ENCODE peak calls at places on chromosome 14, in eight cellular contexts. I, V, H, P, Y, N, T and W are unnamed samples.

GRCh38 chr14:61609143-61609851 is 86.0 kb upstream of the HIF1A start:
- DNase-seq in H (no peak), T (no peak), V (no peak), Y (no peak), N (no peak), I (peak), P (peak), W (no peak)

GRCh38 chr14:102138935-102139247 is 806 bp upstream of the WDR20 start:
- DNase-seq in N (no peak), I (no peak), H (no peak), Y (no peak), V (no peak), P (no peak), T (no peak), W (no peak)

GRCh38 chr14:74934476-74935339 is 11.6 kb upstream of the RPS6KL1 start:
- DNase-seq in T (no peak), N (no peak), I (no peak), Y (no peak), V (no peak), P (no peak), H (no peak), W (no peak)

GRCh38 chr14:90275820-90276219 is 19.5 kb downstream of the PSMC1 start:
- DNase-seq in H (no peak), T (no peak), P (peak), N (peak), I (peak), V (no peak), Y (peak), W (peak)

GRCh38 chr14:106218189-106218588 is 691.8 kb downstream of the TMEM121 start:
- DNase-seq in T (no peak), P (no peak), N (no peak), V (no peak), Y (no peak), I (no peak), H (no peak), W (no peak)

GRCh38 chr14:37142835-37143499 is 29.4 kb downstream of the SLC25A21 start:
- DNase-seq in P (peak), I (peak), H (no peak), V (no peak), Y (no peak), N (no peak), T (peak), W (no peak)

GRCh38 chr14:91947196-91948184 is at the start of gene FBLN5:
- DNase-seq in I (peak), P (peak), T (peak), N (peak), V (peak), Y (peak), H (no peak), W (peak)

GRCh38 chr14:35347323-35348043 is 55.3 kb downstream of the PSMA6 start:
- DNase-seq in I (no peak), V (no peak), P (no peak), Y (no peak), T (no peak), H (no peak), N (no peak), W (peak)

GRCh38 chr14:74488788-74489397 is 4.2 kb downstream of the NPC2 start:
- DNase-seq in T (peak), I (peak), N (no peak), V (peak), H (no peak), Y (no peak), P (peak), W (no peak)

GRCh38 chr14:102795060-102795925 is 18.0 kb downstream of the TRAF3 start:
- DNase-seq in H (peak), N (peak), T (peak), I (peak), P (peak), Y (peak), V (peak), W (peak)

GRCh38 chr14:67426161-67426560 is 14.2 kb upstream of the PLEK2 start:
- DNase-seq in H (no peak), V (no peak), P (no peak), Y (no peak), T (no peak), N (no peak), I (no peak), W (no peak)

GRCh38 chr14:93745603-93746273 is 42.5 kb downstream of the PRIMA1 start:
- DNase-seq in H (no peak), V (no peak), P (no peak), Y (no peak), I (no peak), N (no peak), T (no peak), W (no peak)

GRCh38 chr14:65301862-65302539 is 110.5 kb upstream of the FUT8 start:
- DNase-seq in N (no peak), T (no peak), Y (no peak), I (no peak), P (no peak), V (no peak), H (no peak), W (no peak)

GRCh38 chr14:68599896-68600620 is 192.8 kb downstream of the ZFP36L1 start:
- DNase-seq in Y (no peak), H (no peak), P (no peak), V (no peak), T (no peak), N (no peak), I (no peak), W (no peak)

GRCh38 chr14:102363182-102363952 is 626 bp downstream of the TECPR2 start:
- DNase-seq in N (peak), P (peak), V (peak), Y (peak), T (no peak), I (peak), H (peak), W (no peak)

GRCh38 chr14:92635031-92635430 is 113.4 kb downstream of the LGMN start:
- DNase-seq in T (no peak), I (no peak), N (no peak), H (no peak), Y (no peak), P (no peak), V (no peak), W (no peak)